ENCODE peak calls at places on chromosomes 1 and 21, in six cellular contexts. E is foreskin fibroblast; V is AG04450; K is iPS DF 6.9; P is stimulated activated CD4-positive, alpha-beta T cell treated with anti-CD3 and anti-CD28 coated beads, Interleukin-2, amount 100 ng/mL, for 24 hours; I is heart left ventricle. T is an unnamed sample.

GRCh38 chr1:90964444-90965035 is 57.3 kb downstream of the ZNF644 start:
- DNase-seq in I (no peak), V (no peak), P (no peak), E (peak), K (no peak), T (no peak)

GRCh38 chr1:159831696-159832225 is 5.1 kb downstream of the SLAMF8 start:
- DNase-seq in K (no peak), I (no peak), E (no peak), P (no peak), V (no peak), T (no peak)

GRCh38 chr1:61851849-61852692 is 109.8 kb downstream of the PATJ start:
- DNase-seq in P (no peak), E (peak), I (no peak), V (peak), K (no peak), T (peak)

GRCh38 chr1:168823988-168824387 is 95.0 kb upstream of the DPT start:
- DNase-seq in K (no peak), I (peak), E (no peak), P (no peak), V (no peak), T (no peak)

GRCh38 chr1:235329139-235329808 is 904 bp downstream of the GGPS1 start:
- DNase-seq in V (no peak), E (peak), K (no peak), P (peak), I (no peak), T (no peak)

GRCh38 chr1:59232209-59232608 is 64.7 kb upstream of the FGGY start:
- DNase-seq in E (peak), K (no peak), V (no peak), I (no peak), P (no peak), T (no peak)

GRCh38 chr1:235063068-235063765 is 65.4 kb downstream of the TOMM20 start:
- DNase-seq in I (peak), K (no peak), V (no peak), P (no peak), E (no peak), T (no peak)

GRCh38 chr21:42913461-42913860 is 12.0 kb downstream of the ERVH48-1 start:
- DNase-seq in P (no peak), E (peak), K (no peak), I (no peak), V (no peak), T (no peak)

GRCh38 chr1:173050865-173051264 is at the start of gene TNFSF18:
- DNase-seq in P (no peak), V (no peak), K (no peak), E (peak), I (no peak), T (no peak)

GRCh38 chr1:56324504-56324903 is 254.9 kb downstream of the PLPP3 start:
- DNase-seq in K (no peak), P (no peak), I (no peak), V (no peak), E (no peak), T (no peak)

GRCh38 chr1:14924012-14924452 is 229.5 kb upstream of the TMEM51 start:
- DNase-seq in K (no peak), V (no peak), I (peak), E (peak), P (no peak), T (no peak)

GRCh38 chr1:230422221-230422981 is 3.7 kb downstream of the PGBD5 start:
- DNase-seq in K (no peak), I (no peak), P (no peak), E (no peak), V (no peak), T (no peak)

GRCh38 chr1:180674603-180675530 is 43.0 kb downstream of the XPR1 start:
- DNase-seq in V (peak), I (no peak), K (no peak), P (no peak), E (peak), T (no peak)

GRCh38 chr1:94713472-94714141 is 106.5 kb upstream of the SLC44A3 start:
- DNase-seq in P (no peak), V (peak), K (peak), I (peak), E (peak), T (no peak)

GRCh38 chr1:243343970-243344749 is 88.3 kb downstream of the SDCCAG8 start:
- DNase-seq in P (no peak), I (no peak), K (no peak), E (peak), V (no peak), T (peak)

GRCh38 chr1:48526045-48526714 is 54.2 kb upstream of the SPATA6 start:
- DNase-seq in E (peak), V (no peak), P (no peak), K (no peak), I (no peak), T (no peak)

GRCh38 chr1:205587576-205587975 is 44.2 kb downstream of the ELK4 start:
- DNase-seq in V (no peak), E (no peak), P (no peak), I (no peak), K (no peak), T (no peak)

GRCh38 chr1:232992227-232992626 is 41.8 kb downstream of the NTPCR start:
- DNase-seq in V (no peak), P (no peak), K (no peak), E (no peak), I (peak), T (no peak)

GRCh38 chr1:6491480-6491962 is at the start of gene PLEKHG5:
- DNase-seq in P (no peak), I (peak), E (peak), V (no peak), K (no peak), T (no peak)

GRCh38 chr21:37257967-37258877 is 8.9 kb downstream of the VPS26C start:
- DNase-seq in P (peak), V (no peak), E (peak), K (no peak), I (peak), T (peak)

GRCh38 chr21:28636988-28637691 is 355.5 kb downstream of the LTN1 start:
- DNase-seq in K (no peak), P (no peak), I (no peak), E (peak), V (peak), T (no peak)

GRCh38 chr1:14826172-14826636 is 227.7 kb downstream of the KAZN start:
- DNase-seq in I (no peak), P (no peak), K (no peak), E (peak), V (peak), T (no peak)

GRCh38 chr1:20716232-20716631 is 1.6 kb downstream of the KIF17 start:
- DNase-seq in I (no peak), E (no peak), K (no peak), P (no peak), V (no peak), T (no peak)

GRCh38 chr1:206472454-206472853 is 2.2 kb downstream of the IKBKE start:
- DNase-seq in P (peak), K (no peak), V (peak), E (peak), I (peak), T (no peak)

GRCh38 chr1:194889310-194889709 is 1702.9 kb upstream of the B3GALT2 start:
- DNase-seq in I (no peak), E (no peak), V (no peak), P (no peak), K (no peak), T (no peak)

GRCh38 chr1:170768929-170769328 is 105.0 kb downstream of the PRRX1 start:
- DNase-seq in K (peak), E (no peak), I (no peak), V (no peak), P (no peak), T (no peak)

GRCh38 chr1:202623075-202623474 is 87.2 kb downstream of the SYT2 start:
- DNase-seq in P (no peak), V (no peak), I (peak), K (no peak), E (peak), T (no peak)

GRCh38 chr1:58858344-58858673 is 74.5 kb upstream of the JUN start:
- DNase-seq in V (no peak), K (no peak), I (no peak), P (no peak), E (no peak), T (no peak)

GRCh38 chr1:171948491-171948890 is 107.2 kb downstream of the DNM3 start:
- DNase-seq in I (no peak), P (no peak), V (no peak), K (no peak), E (peak), T (no peak)

GRCh38 chr1:25771246-25772114 is 28.5 kb upstream of the SELENON start:
- DNase-seq in K (no peak), I (peak), E (no peak), V (no peak), P (no peak), T (peak)

GRCh38 chr1:227298532-227299174 is 19.6 kb downstream of the CDC42BPA start:
- DNase-seq in E (no peak), V (no peak), P (no peak), I (no peak), K (no peak), T (no peak)

GRCh38 chr1:209783338-209783737 is 1.0 kb downstream of the C1orf74 start:
- DNase-seq in K (no peak), E (no peak), I (no peak), P (no peak), V (no peak), T (no peak)

T was measured in neuronal stem cell.